ENCODE peak calls at places on chromosome 9, in eight cellular contexts. A, H, P, Q, E, D, F and Z are unnamed samples.

GRCh38 chr9:90018688-90019087 is 413.9 kb downstream of the GADD45G start:
- DNase-seq in A (no peak), H (no peak), P (no peak), Q (no peak), E (no peak), D (no peak), F (no peak), Z (no peak)

GRCh38 chr9:16687678-16688369 is 182.6 kb downstream of the BNC2 start:
- DNase-seq in A (no peak), H (no peak), P (no peak), Q (peak; percentile 51), E (no peak), D (no peak), F (no peak), Z (no peak)

GRCh38 chr9:126853667-126854066 is 6.8 kb upstream of the ZBTB34 start:
- DNase-seq in A (no peak), H (no peak), P (no peak), Q (peak; percentile 71), E (no peak), D (no peak), F (no peak), Z (no peak)

GRCh38 chr9:128276008-128276573 is at the start of gene SWI5:
- DNase-seq in A (peak; percentile 100), H (peak; percentile 100), P (peak; percentile 100), Q (peak; percentile 99), E (peak; percentile 100), D (peak; percentile 99), F (peak; percentile 98), Z (peak; percentile 100)

GRCh38 chr9:94772654-94773303 is 46.3 kb downstream of the AOPEP start:
- DNase-seq in A (no peak), H (no peak), P (no peak), Q (peak; percentile 86), E (no peak), D (no peak), F (peak; percentile 64), Z (no peak)

GRCh38 chr9:130263601-130264413 is 1.8 kb upstream of the HMCN2 start:
- DNase-seq in A (no peak), H (no peak), P (no peak), Q (no peak), E (no peak), D (no peak), F (no peak), Z (no peak)

GRCh38 chr9:136840877-136841645 is 1.2 kb upstream of the AJM1 start:
- DNase-seq in A (no peak), H (peak; percentile 67), P (no peak), Q (peak; percentile 62), E (no peak), D (no peak), F (peak; percentile 78), Z (no peak)

GRCh38 chr9:75169623-75170022 is 81.3 kb downstream of the OSTF1 start:
- DNase-seq in A (no peak), H (no peak), P (no peak), Q (no peak), E (no peak), D (no peak), F (no peak), Z (no peak)

GRCh38 chr9:32570262-32570661 is 2.7 kb downstream of the NDUFB6 start:
- DNase-seq in A (no peak), H (no peak), P (no peak), Q (no peak), E (no peak), D (no peak), F (no peak), Z (no peak)

GRCh38 chr9:137493163-137494103 is 34.3 kb upstream of the NSMF start:
- DNase-seq in A (no peak), H (no peak), P (no peak), Q (no peak), E (no peak), D (no peak), F (no peak), Z (peak; percentile 26)

GRCh38 chr9:29439961-29440360 is 1866.7 kb upstream of the C9orf72 start:
- DNase-seq in A (no peak), H (no peak), P (no peak), Q (no peak), E (no peak), D (no peak), F (no peak), Z (no peak)

GRCh38 chr9:37745970-37746369 is 7.6 kb upstream of the TRMT10B start:
- DNase-seq in A (no peak), H (no peak), P (no peak), Q (no peak), E (no peak), D (no peak), F (no peak), Z (no peak)

GRCh38 chr9:84397822-84398221 is 57.3 kb upstream of the SLC28A3 start:
- DNase-seq in A (no peak), H (peak; percentile 51), P (no peak), Q (peak; percentile 62), E (no peak), D (no peak), F (no peak), Z (no peak)

GRCh38 chr9:125425176-125425897 is 163.7 kb downstream of the GAPVD1 start:
- DNase-seq in A (no peak), H (no peak), P (no peak), Q (no peak), E (no peak), D (no peak), F (no peak), Z (no peak)

GRCh38 chr9:135073741-135074305 is 13.6 kb upstream of the OLFM1 start:
- DNase-seq in A (no peak), H (no peak), P (no peak), Q (no peak), E (no peak), D (no peak), F (no peak), Z (no peak)

GRCh38 chr9:125241863-125242739 is 958 bp upstream of the HSPA5 start:
- DNase-seq in A (peak; percentile 40), H (peak; percentile 66), P (no peak), Q (no peak), E (no peak), D (no peak), F (no peak), Z (no peak)

GRCh38 chr9:118701985-118702384 is 667.2 kb downstream of the BRINP1 start:
- DNase-seq in A (no peak), H (no peak), P (no peak), Q (no peak), E (no peak), D (no peak), F (no peak), Z (no peak)

GRCh38 chr9:94584555-94584954 is 9.1 kb downstream of the FBP2 start:
- DNase-seq in A (no peak), H (no peak), P (no peak), Q (no peak), E (no peak), D (no peak), F (no peak), Z (no peak)

GRCh38 chr9:7811679-7812078 is 12.1 kb upstream of the DMAC1 start:
- DNase-seq in A (no peak), H (no peak), P (no peak), Q (no peak), E (no peak), D (no peak), F (no peak), Z (no peak)

GRCh38 chr9:137461663-137462395 is 2.7 kb upstream of the NSMF start:
- DNase-seq in A (peak; percentile 51), H (peak; percentile 61), P (peak; percentile 67), Q (no peak), E (peak; percentile 94), D (peak; percentile 49), F (no peak), Z (peak; percentile 97)

GRCh38 chr9:113168809-113169208 is 18.0 kb downstream of the SLC31A2 start:
- DNase-seq in A (no peak), H (no peak), P (no peak), Q (no peak), E (no peak), D (no peak), F (no peak), Z (no peak)

GRCh38 chr9:113160571-113160970 is 9.8 kb downstream of the SLC31A2 start:
- DNase-seq in A (no peak), H (no peak), P (no peak), Q (no peak), E (no peak), D (no peak), F (no peak), Z (no peak)

GRCh38 chr9:113166039-113166438 is 15.2 kb downstream of the SLC31A2 start:
- DNase-seq in A (no peak), H (no peak), P (no peak), Q (no peak), E (no peak), D (no peak), F (no peak), Z (no peak)

GRCh38 chr9:113164536-113165300 is 13.9 kb downstream of the SLC31A2 start:
- DNase-seq in A (peak; percentile 65), H (no peak), P (no peak), Q (peak; percentile 58), E (no peak), D (no peak), F (peak; percentile 65), Z (no peak)
- H3K27ac ChIP-seq in A (no peak overlapping the region), H (no peak overlapping the region), P (no peak overlapping the region), Q (no peak overlapping the region), E (no peak overlapping the region), D (no peak overlapping the region), F (peak overlapping the region; percentile 69), Z (no peak overlapping the region)

GRCh38 chr9:107008447-107008846 is 145.5 kb downstream of the ZNF462 start:
- DNase-seq in A (no peak), H (no peak), P (no peak), Q (no peak), E (no peak), D (no peak), F (no peak), Z (no peak)
- H3K27ac ChIP-seq in A (no peak overlapping the region), H (no peak overlapping the region), P (no peak overlapping the region), Q (no peak overlapping the region), E (no peak overlapping the region), D (no peak overlapping the region), F (no peak overlapping the region), Z (no peak overlapping the region)

GRCh38 chr9:18359335-18359734 is 114.6 kb upstream of the ADAMTSL1 start:
- DNase-seq in A (no peak), H (no peak), P (no peak), Q (peak; percentile 83), E (no peak), D (no peak), F (no peak), Z (no peak)
- H3K27ac ChIP-seq in A (no peak overlapping the region), H (no peak overlapping the region), P (no peak overlapping the region), Q (no peak overlapping the region), E (no peak overlapping the region), D (no peak overlapping the region), F (no peak overlapping the region), Z (no peak overlapping the region)

GRCh38 chr9:71693607-71694006 is 74.7 kb downstream of the CEMIP2 start:
- DNase-seq in A (no peak), H (no peak), P (no peak), Q (no peak), E (no peak), D (no peak), F (no peak), Z (no peak)

GRCh38 chr9:71694332-71694731 is 74.0 kb downstream of the CEMIP2 start:
- DNase-seq in A (no peak), H (no peak), P (no peak), Q (no peak), E (no peak), D (no peak), F (no peak), Z (no peak)

GRCh38 chr9:71691036-71691435 is 77.3 kb downstream of the CEMIP2 start:
- DNase-seq in A (no peak), H (no peak), P (no peak), Q (no peak), E (no peak), D (no peak), F (no peak), Z (no peak)

GRCh38 chr9:71690058-71690691 is 78.1 kb downstream of the CEMIP2 start:
- DNase-seq in A (no peak), H (no peak), P (no peak), Q (peak; percentile 53), E (no peak), D (no peak), F (no peak), Z (no peak)

GRCh38 chr9:71692337-71692736 is 76.0 kb downstream of the CEMIP2 start:
- DNase-seq in A (no peak), H (no peak), P (no peak), Q (peak; percentile 58), E (no peak), D (no peak), F (no peak), Z (no peak)
- H3K27ac ChIP-seq in A (no peak overlapping the region), H (no peak overlapping the region), P (no peak overlapping the region), Q (no peak overlapping the region), E (no peak overlapping the region), D (no peak overlapping the region), F (no peak overlapping the region), Z (no peak overlapping the region)